ENCODE peak calls at places on chromosomes 1 and 21, in four cellular contexts. B is A549, K is K562, S is H1. Z is an unnamed sample.

GRCh38 chr21:43343992-43344886 is 82.7 kb downstream of the SIK1 start:
- DNase-seq in B (peak), S (no peak), K (no peak), Z (no peak)

GRCh38 chr21:33265664-33266049 is 510 bp upstream of the IL10RB start:
- DNase-seq in K (peak), S (no peak), B (no peak), Z (peak)

GRCh38 chr1:15848929-15849774 is 1.6 kb downstream of the SPEN start:
- DNase-seq in S (no peak), K (peak), B (peak), Z (peak)

GRCh38 chr1:220001095-220001501 is 45.2 kb downstream of the EPRS1 start:
- DNase-seq in B (no peak), S (no peak), K (no peak), Z (peak)

GRCh38 chr1:60130703-60131102 is 57.1 kb upstream of the C1orf87 start:
- DNase-seq in K (no peak), S (no peak), B (no peak), Z (no peak)

GRCh38 chr1:243710467-243710866 is 139.6 kb downstream of the AKT3 start:
- DNase-seq in K (no peak), S (no peak), B (no peak), Z (no peak)

GRCh38 chr21:40672602-40673001 is 174.4 kb downstream of the DSCAM start:
- DNase-seq in S (no peak), B (no peak), K (no peak), Z (no peak)

GRCh38 chr1:53919675-53920066 is 25.7 kb downstream of the DIO1 start:
- DNase-seq in B (no peak), S (no peak), K (no peak), Z (peak)

GRCh38 chr1:205301220-205301821 is 20.2 kb downstream of the NUAK2 start:
- DNase-seq in B (peak), S (peak), K (no peak), Z (peak)

GRCh38 chr1:153525088-153525713 is 10.6 kb downstream of the S100A6 start:
- DNase-seq in S (no peak), B (no peak), K (no peak), Z (peak)

GRCh38 chr1:9233241-9233941 is 1.2 kb upstream of the H6PD start:
- DNase-seq in B (no peak), S (no peak), K (no peak), Z (peak)

GRCh38 chr1:110152133-110152785 is 2.0 kb downstream of the SLC6A17 start:
- DNase-seq in K (no peak), B (peak), S (no peak), Z (peak)

GRCh38 chr21:46122241-46122671 is 24.3 kb downstream of the COL6A2 start:
- DNase-seq in K (no peak), B (peak), S (no peak), Z (peak)

GRCh38 chr1:155091071-155092051 is 12.7 kb downstream of the EFNA3 start:
- DNase-seq in S (peak), K (peak), B (peak), Z (peak)

GRCh38 chr1:44654621-44655187 is 19.6 kb downstream of the TMEM53 start:
- DNase-seq in S (no peak), B (no peak), K (no peak), Z (no peak)

GRCh38 chr1:16088996-16089395 is 15.5 kb upstream of the FAM131C start:
- DNase-seq in K (peak), S (no peak), B (no peak), Z (peak)

GRCh38 chr1:176799327-176799726 is 336.4 kb downstream of the PAPPA2 start:
- DNase-seq in B (no peak), K (peak), S (no peak), Z (no peak)

GRCh38 chr21:27390384-27390783 is 423.5 kb upstream of the ADAMTS5 start:
- DNase-seq in S (no peak), B (no peak), K (no peak), Z (no peak)

GRCh38 chr1:75275107-75275506 is 140.9 kb downstream of the LHX8 start:
- DNase-seq in B (no peak), S (no peak), K (no peak), Z (no peak)

GRCh38 chr1:236575523-236575922 is 28.8 kb downstream of the HEATR1 start:
- DNase-seq in S (no peak), B (no peak), K (no peak), Z (peak)

GRCh38 chr1:183212870-183213269 is 26.8 kb downstream of the LAMC2 start:
- DNase-seq in K (no peak), B (no peak), S (no peak), Z (no peak)

GRCh38 chr1:7550981-7551380 is 220.1 kb upstream of the VAMP3 start:
- DNase-seq in B (no peak), K (no peak), S (no peak), Z (no peak)

GRCh38 chr1:211133841-211134669 is at the start of gene KCNH1:
- DNase-seq in S (peak), B (peak), K (peak), Z (peak)

GRCh38 chr21:45327458-45328197 is 39.9 kb upstream of the POFUT2 start:
- DNase-seq in K (no peak), S (no peak), B (no peak), Z (no peak)

GRCh38 chr1:55542901-55543504 is 327.8 kb upstream of the USP24 start:
- DNase-seq in B (no peak), S (no peak), K (no peak), Z (peak)

GRCh38 chr21:44454747-44455523 is at the start of gene LRRC3:
- DNase-seq in K (peak), S (peak), B (peak), Z (peak)

GRCh38 chr1:212488436-212489283 is 55.9 kb downstream of the NENF start:
- DNase-seq in S (no peak), B (peak), K (peak), Z (peak)

GRCh38 chr1:201883786-201884185 is 4.9 kb upstream of the SHISA4 start:
- DNase-seq in B (no peak), K (peak), S (no peak), Z (peak)

GRCh38 chr1:121418369-121419049 is 233.7 kb downstream of the SRGAP2C start:
- DNase-seq in S (no peak), K (peak), B (no peak), Z (no peak)

GRCh38 chr1:158087320-158087927 is 93.3 kb upstream of the CD1D start:
- DNase-seq in B (peak), K (peak), S (peak), Z (peak)

GRCh38 chr1:159598196-159598595 is 10.6 kb downstream of the APCS start:
- DNase-seq in S (no peak), B (peak), K (no peak), Z (peak)

GRCh38 chr1:29668761-29669487 is 432.6 kb downstream of the PTPRU start:
- DNase-seq in S (no peak), B (no peak), K (no peak), Z (no peak)

GRCh38 chr1:203675596-203676347 is 49.1 kb downstream of the ATP2B4 start:
- DNase-seq in B (no peak), K (no peak), S (no peak), Z (no peak)

GRCh38 chr1:64940026-64940425 is 26.3 kb downstream of the JAK1 start:
- DNase-seq in S (no peak), K (no peak), B (no peak), Z (no peak)

GRCh38 chr21:39216290-39216689 is 33.0 kb upstream of the PSMG1 start:
- DNase-seq in K (peak), B (no peak), S (no peak), Z (no peak)

GRCh38 chr1:32361674-32362473 is 411 bp downstream of the FAM229A start:
- DNase-seq in K (no peak), B (no peak), S (no peak), Z (no peak)
- TF ChIP-seq MAFK in K (no peak), B (no peak), S (no peak), Z (no peak)

GRCh38 chr1:190172636-190173410 is 304.8 kb downstream of the BRINP3 start:
- DNase-seq in B (no peak), S (no peak), K (no peak), Z (peak)

GRCh38 chr1:190168893-190169292 is 308.8 kb downstream of the BRINP3 start:
- DNase-seq in K (no peak), B (no peak), S (no peak), Z (peak)

GRCh38 chr1:190168116-190168515 is 309.5 kb downstream of the BRINP3 start:
- DNase-seq in S (no peak), K (no peak), B (peak), Z (peak)

GRCh38 chr1:190169311-190170067 is 308.2 kb downstream of the BRINP3 start:
- DNase-seq in K (no peak), S (no peak), B (peak), Z (peak)

GRCh38 chr1:190170321-190170720 is 307.3 kb downstream of the BRINP3 start:
- DNase-seq in B (no peak), K (no peak), S (no peak), Z (peak)
- TF ChIP-seq MAFK in B (no peak), K (no peak), S (no peak), Z (no peak)

DNA sequence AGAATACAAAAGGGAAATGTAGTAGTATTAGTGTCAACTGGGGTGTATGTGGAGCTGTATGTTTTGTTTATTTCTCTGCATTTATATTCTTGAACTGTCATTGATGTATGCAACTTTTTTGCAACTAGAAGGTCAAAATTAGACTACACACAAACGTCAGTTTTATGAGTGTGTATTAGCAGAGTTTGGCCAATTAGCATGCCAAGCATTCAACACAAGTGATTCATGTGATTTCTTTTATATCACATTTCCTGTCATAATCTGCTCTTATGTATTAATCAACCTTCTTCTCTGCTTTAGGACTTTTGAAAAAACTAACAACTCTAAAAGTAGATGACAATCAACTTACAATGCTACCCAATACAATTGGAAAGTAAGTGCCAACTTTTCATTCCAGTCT is 211.1 kb downstream of the LRRC40 start:
- DNase-seq in K (no peak), S (no peak), B (no peak), Z (no peak)
- TF ChIP-seq MAFK in K (no peak), S (no peak), B (no peak), Z (no peak)

GRCh38 chr1:11697893-11698210 is 6.3 kb downstream of the DRAXIN start:
- DNase-seq in K (no peak), B (no peak), S (no peak), Z (no peak)

GRCh38 chr1:11703357-11704225 is 12.1 kb downstream of the DRAXIN start:
- DNase-seq in K (no peak), B (no peak), S (no peak), Z (no peak)

GRCh38 chr1:11701551-11701961 is 10.0 kb downstream of the DRAXIN start:
- DNase-seq in B (no peak), S (no peak), K (no peak), Z (no peak)

GRCh38 chr1:11701981-11702803 is 10.7 kb downstream of the DRAXIN start:
- DNase-seq in K (no peak), S (no peak), B (no peak), Z (no peak)

GRCh38 chr1:11700655-11701467 is 9.4 kb downstream of the DRAXIN start:
- DNase-seq in S (no peak), B (no peak), K (peak), Z (no peak)
- TF ChIP-seq MAFK in S (no peak), B (no peak), K (no peak), Z (no peak)

Z was measured in IMR-90.